ENCODE peak calls at places on chromosomes 7 and 10, in five cellular contexts. N is neuronal stem cell, W is IMR-90, D is mesenchymal stem cell, O is H1. P is an unnamed sample.

GRCh38 chr10:79274279-79275104 is 72.8 kb upstream of the PPIF start:
- DNase-seq in N (no peak), W (no peak), D (peak), O (no peak), P (peak)

GRCh38 chr7:135759537-135759936 is 10.9 kb upstream of the FAM180A start:
- DNase-seq in N (no peak), W (no peak), D (no peak), O (no peak), P (peak)

GRCh38 chr7:27756298-27756697 is 16.3 kb downstream of the TAX1BP1 start:
- DNase-seq in N (no peak), W (no peak), D (no peak), O (no peak), P (no peak)

GRCh38 chr10:69567920-69568319 is 5.3 kb downstream of the NEUROG3 start:
- DNase-seq in N (peak), W (peak), D (peak), O (peak), P (peak)

GRCh38 chr10:123007558-123008378 is 827 bp downstream of the IKZF5 start:
- DNase-seq in N (peak), W (peak), D (peak), O (no peak), P (peak)

GRCh38 chr7:32536585-32536984 is 41.3 kb downstream of the AVL9 start:
- DNase-seq in N (no peak), W (peak), D (peak), O (no peak), P (no peak)

GRCh38 chr7:84729284-84729683 is 457.6 kb downstream of the SEMA3D start:
- DNase-seq in N (no peak), W (peak), D (peak), O (no peak), P (peak)

GRCh38 chr10:103653581-103654020 is 160.1 kb downstream of the NEURL1 start:
- DNase-seq in N (no peak), W (no peak), D (no peak), O (no peak), P (no peak)

GRCh38 chr10:94146746-94147145 is 153.0 kb downstream of the PLCE1 start:
- DNase-seq in N (no peak), W (no peak), D (no peak), O (no peak), P (no peak)

GRCh38 chr10:83991986-83992753 is 147.1 kb upstream of the GHITM start:
- DNase-seq in N (peak), W (no peak), D (peak), O (peak), P (peak)

GRCh38 chr7:50793115-50793946 is 10.6 kb upstream of the GRB10 start:
- DNase-seq in N (peak), W (peak), D (peak), O (peak), P (no peak)

GRCh38 chr7:14196555-14196954 is 207.1 kb upstream of the ETV1 start:
- DNase-seq in N (no peak), W (peak), D (no peak), O (no peak), P (no peak)

GRCh38 chr10:89684604-89685003 is 16.8 kb upstream of the KIF20B start:
- DNase-seq in N (no peak), W (peak), D (peak), O (no peak), P (peak)

GRCh38 chr10:85003083-85003482 is 674.7 kb downstream of the CCSER2 start:
- DNase-seq in N (no peak), W (no peak), D (no peak), O (no peak), P (no peak)

GRCh38 chr10:70657036-70657435 is 15.3 kb upstream of the ADAMTS14 start:
- DNase-seq in N (no peak), W (peak), D (no peak), O (no peak), P (no peak)

GRCh38 chr7:84809877-84810276 is 377.0 kb downstream of the SEMA3D start:
- DNase-seq in N (no peak), W (no peak), D (no peak), O (no peak), P (no peak)

GRCh38 chr10:11679946-11680345 is 62.2 kb upstream of the ECHDC3 start:
- DNase-seq in N (no peak), W (no peak), D (no peak), O (no peak), P (no peak)

GRCh38 chr10:88542522-88542921 is 40.6 kb downstream of the RNLS start:
- DNase-seq in N (no peak), W (no peak), D (peak), O (no peak), P (no peak)

GRCh38 chr10:71840177-71840711 is 10.8 kb downstream of the PSAP start:
- DNase-seq in N (peak), W (peak), D (peak), O (peak), P (peak)

GRCh38 chr10:80484677-80485409 is 30.7 kb downstream of the TSPAN14 start:
- DNase-seq in N (no peak), W (no peak), D (no peak), O (no peak), P (no peak)

GRCh38 chr7:99499356-99499712 is 747 bp downstream of the ZNF394 start:
- DNase-seq in N (no peak), W (no peak), D (no peak), O (no peak), P (no peak)

GRCh38 chr10:62503871-62504270 is 129.7 kb downstream of the ZNF365 start:
- DNase-seq in N (no peak), W (no peak), D (peak), O (no peak), P (no peak)

GRCh38 chr10:6050801-6051445 is 11.2 kb downstream of the IL2RA start:
- DNase-seq in N (no peak), W (peak), D (peak), O (no peak), P (peak)

GRCh38 chr10:6053816-6054581 is 8.2 kb downstream of the IL2RA start:
- DNase-seq in N (no peak), W (no peak), D (no peak), O (peak), P (no peak)

GRCh38 chr10:6052247-6053221 is 9.6 kb downstream of the IL2RA start:
- DNase-seq in N (no peak), W (no peak), D (no peak), O (peak), P (no peak)

GRCh38 chr10:6054884-6055283 is 7.3 kb downstream of the IL2RA start:
- DNase-seq in N (no peak), W (no peak), D (no peak), O (peak), P (no peak)

DNA sequence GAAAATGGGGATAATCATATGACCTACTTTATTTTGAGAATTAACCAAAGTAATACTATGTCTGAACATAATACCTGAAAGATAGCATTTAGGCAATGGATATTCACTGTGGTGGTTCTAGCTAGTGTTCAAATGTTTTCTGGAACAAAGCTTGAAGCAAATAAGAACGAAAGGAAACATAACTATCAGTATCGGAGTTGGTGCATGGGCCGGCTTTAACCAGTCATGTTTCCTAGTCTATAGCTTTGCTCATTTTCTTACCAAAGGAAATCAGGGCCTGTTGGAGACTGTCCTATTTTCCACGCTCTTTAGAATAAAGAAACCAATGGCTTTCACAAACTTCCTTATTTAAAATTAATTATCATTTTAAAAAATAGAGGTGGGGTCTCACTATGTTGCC is 8.9 kb downstream of the IL2RA start:
- DNase-seq in N (no peak), W (no peak), D (no peak), O (no peak), P (no peak)
- H2AFZ ChIP-seq in N (no peak), W (no peak), D (no peak), O (no peak), P (no peak)

DNA sequence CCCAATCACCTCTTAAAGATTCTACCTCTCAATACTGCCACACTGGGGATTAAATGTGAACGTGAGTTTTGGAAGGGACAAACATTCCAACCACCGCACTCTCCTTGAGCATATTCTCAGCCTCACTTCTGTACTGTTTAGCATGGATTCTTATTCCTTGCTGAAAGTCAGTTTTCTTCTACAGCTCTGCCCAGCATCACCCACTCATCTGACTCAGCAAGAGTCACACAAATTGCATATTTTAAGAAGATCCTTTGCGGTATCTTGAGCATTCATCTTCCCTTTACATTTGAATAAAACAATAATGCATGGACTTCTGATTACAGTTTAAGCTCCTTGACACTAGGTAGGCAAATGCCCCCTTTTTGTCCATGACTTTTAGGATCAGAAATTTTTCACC is 251.6 kb upstream of the MKLN1 start:
- DNase-seq in N (no peak), W (peak), D (no peak), O (no peak), P (no peak)
- H3K4me3 ChIP-seq in N (no peak), W (no peak), D (no peak), O (no peak), P (no peak)

DNA sequence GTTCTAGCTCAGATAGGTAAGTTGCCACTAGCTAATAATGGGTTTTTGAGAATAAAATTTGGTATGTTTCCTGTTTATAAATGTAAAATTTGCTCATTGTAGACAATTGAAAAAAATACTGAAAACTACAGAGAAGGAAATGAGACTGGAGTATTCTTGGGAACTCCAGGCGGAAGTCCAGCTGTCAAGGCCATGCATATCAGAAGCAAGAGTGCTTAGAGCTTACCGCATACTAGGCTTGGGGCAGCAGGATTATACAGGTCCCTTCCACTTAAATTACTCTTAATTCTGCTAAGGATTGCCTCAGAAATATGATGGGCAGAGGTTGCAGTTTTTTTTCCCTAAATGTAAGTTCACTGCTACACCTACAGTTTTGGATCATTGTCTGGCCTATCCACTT is 26.6 kb downstream of the UMAD1 start:
- DNase-seq in N (no peak), W (no peak), D (no peak), O (no peak), P (no peak)
- H4K8ac ChIP-seq in N (no peak), W (no peak), D (no peak), O (no peak), P (no peak)

GRCh38 chr7:139830779-139831498 is 1.9 kb downstream of the TBXAS1 start:
- DNase-seq in N (no peak), W (no peak), D (no peak), O (no peak), P (no peak)
- H2AFZ ChIP-seq in N (no peak), W (peak), D (no peak), O (no peak), P (no peak)

GRCh38 chr10:100709655-100710054 is 35.7 kb upstream of the PAX2 start:
- DNase-seq in N (no peak), W (no peak), D (no peak), O (no peak), P (no peak)
- H3K4me3 ChIP-seq in N (no peak), W (no peak), D (no peak), O (peak), P (no peak)